ENCODE peak calls at places on chromosomes 1 and 21, in eight cellular contexts. I is stomach, Q is HFFc6, M is M059J, S is AG09319, N is DMS79 treated with DMSO at 0.1 percent for 48 hours, F is prostate gland, V is NCI-H774. W is an unnamed sample.

GRCh38 chr1:167230437-167230836 is 9.8 kb downstream of the POU2F1 start:
- DNase-seq in V (no peak), Q (no peak), N (no peak), S (no peak), F (no peak), M (no peak), I (no peak), W (no peak)

GRCh38 chr1:22231068-22231593 is 88.2 kb upstream of the WNT4 start:
- DNase-seq in M (no peak), I (no peak), Q (no peak), F (no peak), N (no peak), S (no peak), V (no peak), W (no peak)

GRCh38 chr1:192363177-192363576 is 46.4 kb downstream of the RGS21 start:
- DNase-seq in N (no peak), I (no peak), V (no peak), M (no peak), S (no peak), Q (no peak), F (no peak), W (no peak)

GRCh38 chr1:39189592-39190041 is 14.9 kb upstream of the MACF1 start:
- DNase-seq in V (no peak), S (no peak), M (peak; percentile 76), I (no peak), F (no peak), Q (peak; percentile 87), N (no peak), W (no peak)

GRCh38 chr1:41975850-41976569 is 57.3 kb upstream of the HIVEP3 start:
- DNase-seq in M (no peak), I (no peak), F (no peak), V (no peak), S (no peak), Q (no peak), N (no peak), W (no peak)

GRCh38 chr1:26951216-26951615 is 9.1 kb downstream of the KDF1 start:
- DNase-seq in I (no peak), V (no peak), M (no peak), F (no peak), Q (no peak), N (no peak), S (no peak), W (no peak)

GRCh38 chr1:226223786-226224244 is 351 bp downstream of the MIXL1 start:
- DNase-seq in I (peak; percentile 50), Q (no peak), N (peak; percentile 54), S (no peak), M (no peak), F (no peak), V (no peak), W (no peak)

GRCh38 chr21:36320421-36321324 is 676 bp downstream of the MORC3 start:
- DNase-seq in S (peak; percentile 28), M (peak; percentile 81), I (peak; percentile 64), Q (peak; percentile 70), F (peak; percentile 66), V (peak; percentile 72), N (peak; percentile 66), W (no peak)

GRCh38 chr1:87450615-87451209 is 122.0 kb downstream of the LMO4 start:
- DNase-seq in Q (no peak), F (no peak), S (no peak), M (peak; percentile 18), I (peak; percentile 29), N (no peak), V (peak; percentile 42), W (no peak)

GRCh38 chr1:150621497-150622113 is 7.8 kb downstream of the ENSA start:
- DNase-seq in N (no peak), M (peak; percentile 53), I (peak; percentile 60), S (peak; percentile 36), Q (peak; percentile 59), V (no peak), F (peak; percentile 37), W (peak; percentile 55)

GRCh38 chr1:206538086-206538781 is 30.9 kb downstream of the RASSF5 start:
- DNase-seq in I (peak; percentile 61), M (peak; percentile 51), N (no peak), V (no peak), S (no peak), Q (no peak), F (no peak), W (no peak)

GRCh38 chr1:241679404-241679803 is 27.3 kb downstream of the WDR64 start:
- DNase-seq in Q (no peak), S (no peak), F (no peak), I (no peak), N (no peak), M (no peak), V (no peak), W (no peak)

GRCh38 chr21:45376459-45377324 is 28.3 kb upstream of the COL18A1 start:
- DNase-seq in S (no peak), Q (no peak), N (no peak), F (no peak), V (no peak), I (no peak), M (no peak), W (no peak)

GRCh38 chr1:8121261-8122159 is 95.4 kb upstream of the ERRFI1 start:
- DNase-seq in I (peak; percentile 61), V (no peak), F (peak; percentile 78), S (no peak), M (peak; percentile 99), Q (no peak), N (no peak), W (no peak)

GRCh38 chr1:245614986-245615385 is 460.2 kb downstream of the KIF26B start:
- DNase-seq in N (no peak), M (no peak), Q (peak; percentile 4), F (no peak), V (no peak), I (no peak), S (no peak), W (no peak)

GRCh38 chr1:84260852-84261518 is 40.5 kb upstream of the SAMD13 start:
- DNase-seq in S (no peak), V (peak; percentile 79), F (no peak), I (no peak), N (no peak), Q (no peak), M (peak; percentile 29), W (no peak)

GRCh38 chr1:60169206-60169605 is 95.6 kb upstream of the C1orf87 start:
- DNase-seq in M (peak; percentile 15), I (no peak), V (no peak), N (no peak), Q (peak; percentile 44), F (no peak), S (no peak), W (no peak)

GRCh38 chr1:230982698-230983097 is 3.8 kb downstream of the ARV1 start:
- DNase-seq in Q (peak; percentile 63), I (no peak), V (no peak), S (no peak), M (no peak), F (no peak), N (no peak), W (no peak)

GRCh38 chr1:165452336-165453130 is 7.6 kb upstream of the RXRG start:
- DNase-seq in S (no peak), V (no peak), F (no peak), I (no peak), N (no peak), M (no peak), Q (no peak), W (no peak)

GRCh38 chr1:173128737-173129136 is 78.0 kb upstream of the TNFSF18 start:
- DNase-seq in S (no peak), F (no peak), V (no peak), N (no peak), I (peak; percentile 31), Q (no peak), M (no peak), W (no peak)

GRCh38 chr1:168392958-168393357 is 112.3 kb downstream of the TBX19 start:
- DNase-seq in N (no peak), V (no peak), Q (no peak), M (peak; percentile 45), F (no peak), S (no peak), I (no peak), W (no peak)

GRCh38 chr1:44514673-44515072 is 109.6 kb downstream of the RNF220 start:
- DNase-seq in V (no peak), N (no peak), I (no peak), S (no peak), F (no peak), Q (no peak), M (no peak), W (no peak)

GRCh38 chr1:109827466-109827865 is 63.7 kb upstream of the EPS8L3 start:
- DNase-seq in N (no peak), F (no peak), S (no peak), Q (peak; percentile 28), I (no peak), V (no peak), M (peak; percentile 89), W (no peak)

GRCh38 chr1:111745670-111746613 is 6.7 kb upstream of the INKA2 start:
- DNase-seq in I (no peak), F (no peak), N (peak; percentile 21), M (no peak), S (no peak), Q (peak; percentile 30), V (no peak), W (no peak)

GRCh38 chr1:68454534-68454933 is 4.8 kb upstream of the RPE65 start:
- DNase-seq in S (no peak), V (no peak), Q (no peak), N (no peak), M (no peak), F (no peak), I (no peak), W (no peak)

GRCh38 chr1:202004711-202005110 is 5.7 kb upstream of the ELF3 start:
- DNase-seq in N (no peak), Q (no peak), S (no peak), M (no peak), V (no peak), F (no peak), I (no peak), W (no peak)

GRCh38 chr1:46070164-46070814 is 62.1 kb downstream of the PIK3R3 start:
- DNase-seq in S (no peak), M (no peak), I (no peak), V (no peak), F (no peak), Q (no peak), N (no peak), W (no peak)

GRCh38 chr1:85363102-85363501 is 86.7 kb upstream of the BCL10 start:
- DNase-seq in Q (no peak), F (no peak), N (no peak), I (no peak), S (no peak), V (no peak), M (no peak), W (no peak)

GRCh38 chr1:173202430-173203145 is 4.5 kb downstream of the TNFSF4 start:
- DNase-seq in S (peak; percentile 44), M (peak; percentile 86), F (peak; percentile 41), N (no peak), V (no peak), I (no peak), Q (peak; percentile 70), W (peak; percentile 52)

GRCh38 chr1:69497847-69498246 is 69.9 kb upstream of the LRRC7 start:
- DNase-seq in I (no peak), F (no peak), Q (no peak), N (no peak), M (no peak), V (no peak), S (no peak), W (no peak)

GRCh38 chr1:22053018-22053860 is 730 bp downstream of the CDC42 start:
- DNase-seq in S (peak; percentile 20), V (no peak), Q (peak; percentile 65), I (peak; percentile 66), N (peak; percentile 72), F (peak; percentile 41), M (peak; percentile 76), W (peak; percentile 40)

GRCh38 chr1:223556414-223557124 is 108.9 kb downstream of the CAPN8 start:
- DNase-seq in M (peak; percentile 40), Q (peak; percentile 4), S (no peak), I (peak; percentile 75), V (peak; percentile 40), N (no peak), F (no peak), W (peak; percentile 52)

GRCh38 chr1:14604414-14604813 is 5.9 kb downstream of the KAZN start:
- DNase-seq in I (no peak), S (no peak), F (no peak), M (no peak), N (no peak), Q (no peak), V (no peak), W (no peak)

GRCh38 chr21:31218830-31219608 is 125.0 kb downstream of the TIAM1 start:
- DNase-seq in S (no peak), I (peak; percentile 44), V (no peak), N (no peak), M (no peak), F (peak; percentile 63), Q (no peak), W (no peak)